ENCODE peak calls at places on chromosomes 16 and 17, in six cellular contexts. N, F, A, R, T and P are unnamed samples.

GRCh38 chr16:86756882-86757703 is 178.7 kb downstream of the FOXL1 start:
- DNase-seq in N (no peak), F (no peak), A (no peak), R (no peak), T (no peak), P (no peak)

GRCh38 chr16:86573215-86573614 is 5.1 kb upstream of the FOXL1 start:
- DNase-seq in N (no peak), F (peak), A (no peak), R (no peak), T (no peak), P (no peak)

GRCh38 chr17:56681561-56682266 is 88.2 kb downstream of the NOG start:
- DNase-seq in N (peak), F (no peak), A (no peak), R (no peak), T (peak), P (peak)

GRCh38 chr16:48487287-48487686 is 102.1 kb upstream of the SIAH1 start:
- DNase-seq in N (peak), F (no peak), A (no peak), R (no peak), T (no peak), P (no peak)

GRCh38 chr17:19384723-19385391 is 2.1 kb downstream of the MFAP4 start:
- DNase-seq in N (peak), F (no peak), A (no peak), R (no peak), T (no peak), P (peak)

GRCh38 chr17:62565817-62566216 is 61.7 kb upstream of the MRC2 start:
- DNase-seq in N (peak), F (no peak), A (no peak), R (no peak), T (peak), P (peak)

GRCh38 chr16:12917246-12917645 is 15.8 kb downstream of the SHISA9 start:
- DNase-seq in N (no peak), F (no peak), A (no peak), R (no peak), T (no peak), P (no peak)

GRCh38 chr16:67762385-67762784 is 43.3 kb upstream of the GFOD2 start:
- DNase-seq in N (no peak), F (no peak), A (no peak), R (no peak), T (no peak), P (no peak)

GRCh38 chr16:46830417-46830901 is 521 bp downstream of the C16orf87 start:
- DNase-seq in N (no peak), F (no peak), A (peak), R (no peak), T (peak), P (no peak)

GRCh38 chr16:85123891-85124635 is 11.8 kb upstream of the CIBAR2 start:
- DNase-seq in N (peak), F (peak), A (no peak), R (peak), T (peak), P (peak)

GRCh38 chr16:57299009-57299718 is 14.7 kb upstream of the PLLP start:
- DNase-seq in N (no peak), F (no peak), A (no peak), R (no peak), T (no peak), P (no peak)

GRCh38 chr16:53518550-53519416 is 15.8 kb upstream of the AKTIP start:
- DNase-seq in N (peak), F (no peak), A (no peak), R (no peak), T (no peak), P (no peak)

GRCh38 chr17:41937970-41938851 is 7.8 kb downstream of the ODAD4 start:
- DNase-seq in N (no peak), F (no peak), A (no peak), R (no peak), T (no peak), P (no peak)

GRCh38 chr16:30623558-30624283 is 13.5 kb upstream of the ZNF689 start:
- DNase-seq in N (no peak), F (no peak), A (no peak), R (no peak), T (peak), P (no peak)

GRCh38 chr17:82888583-82889495 is 49.0 kb upstream of the ZNF750 start:
- DNase-seq in N (no peak), F (no peak), A (no peak), R (no peak), T (peak), P (no peak)

GRCh38 chr16:67356372-67356771 is 29.8 kb downstream of the LRRC36 start:
- DNase-seq in N (no peak), F (no peak), A (no peak), R (no peak), T (no peak), P (no peak)

GRCh38 chr17:19320876-19321275 is 41.6 kb downstream of the B9D1 start:
- DNase-seq in N (no peak), F (no peak), A (no peak), R (no peak), T (no peak), P (no peak)

GRCh38 chr16:27720731-27721547 is 171.0 kb downstream of the KATNIP start:
- DNase-seq in N (no peak), F (no peak), A (no peak), R (no peak), T (no peak), P (no peak)

GRCh38 chr16:56206951-56207350 is 15.7 kb downstream of the GNAO1 start:
- DNase-seq in N (no peak), F (no peak), A (no peak), R (no peak), T (no peak), P (no peak)

GRCh38 chr17:16652847-16653366 is 743 bp downstream of the ZNF624 start:
- DNase-seq in N (no peak), F (no peak), A (no peak), R (no peak), T (peak), P (peak)

GRCh38 chr17:12627776-12628491 is 37.8 kb upstream of the MYOCD start:
- DNase-seq in N (peak), F (no peak), A (no peak), R (no peak), T (peak), P (peak)

GRCh38 chr16:47304563-47304962 is 156.3 kb downstream of the ITFG1 start:
- DNase-seq in N (peak), F (no peak), A (no peak), R (no peak), T (no peak), P (no peak)

GRCh38 chr16:12344577-12345343 is 368.2 kb downstream of the SNX29 start:
- DNase-seq in N (no peak), F (no peak), A (no peak), R (no peak), T (no peak), P (no peak)

GRCh38 chr17:47982091-47982617 is 11.2 kb downstream of the CDK5RAP3 start:
- DNase-seq in N (no peak), F (no peak), A (no peak), R (no peak), T (no peak), P (no peak)

GRCh38 chr17:31008374-31009035 is 37.7 kb downstream of the RNF135 start:
- DNase-seq in N (peak), F (peak), A (peak), R (peak), T (peak), P (peak)

GRCh38 chr16:13021996-13022395 is 120.6 kb downstream of the SHISA9 start:
- DNase-seq in N (no peak), F (no peak), A (no peak), R (no peak), T (no peak), P (no peak)

GRCh38 chr16:31141489-31142108 is 6.1 kb upstream of the PRSS8 start:
- DNase-seq in N (peak), F (peak), A (no peak), R (no peak), T (no peak), P (peak)

GRCh38 chr17:71921726-71922320 is 199.0 kb upstream of the SOX9 start:
- DNase-seq in N (no peak), F (no peak), A (no peak), R (no peak), T (no peak), P (peak)

GRCh38 chr16:82655720-82656500 is 29.1 kb downstream of the CDH13 start:
- DNase-seq in N (no peak), F (no peak), A (no peak), R (no peak), T (no peak), P (no peak)

GRCh38 chr16:73048292-73049050 is 543 bp upstream of the ZFHX3 start:
- DNase-seq in N (no peak), F (no peak), A (no peak), R (no peak), T (no peak), P (peak)

GRCh38 chr16:62909597-62909996 is 873.4 kb upstream of the CDH8 start:
- DNase-seq in N (no peak), F (no peak), A (no peak), R (no peak), T (no peak), P (no peak)

GRCh38 chr16:81263470-81264200 is 25.1 kb downstream of the BCO1 start:
- DNase-seq in N (peak), F (no peak), A (no peak), R (no peak), T (no peak), P (no peak)

GRCh38 chr16:17235147-17235817 is 235.5 kb downstream of the XYLT1 start:
- DNase-seq in N (no peak), F (no peak), A (no peak), R (no peak), T (no peak), P (no peak)

GRCh38 chr16:85166699-85167588 is 54.7 kb upstream of the CIBAR2 start:
- DNase-seq in N (no peak), F (no peak), A (no peak), R (no peak), T (peak), P (no peak)

GRCh38 chr17:10135539-10136257 is 62.7 kb downstream of the GAS7 start:
- DNase-seq in N (peak), F (no peak), A (no peak), R (no peak), T (no peak), P (peak)
- H4K91ac ChIP-seq in N (peak), F (no peak), A (no peak), R (no peak), T (no peak), P (peak)

GRCh38 chr17:40443196-40443987 is at the start of gene IGFBP4:
- DNase-seq in N (peak), F (peak), A (peak), R (no peak), T (peak), P (peak)
- H2BK5ac ChIP-seq in N (peak), F (no peak), A (peak), R (peak), T (peak), P (peak)

DNA sequence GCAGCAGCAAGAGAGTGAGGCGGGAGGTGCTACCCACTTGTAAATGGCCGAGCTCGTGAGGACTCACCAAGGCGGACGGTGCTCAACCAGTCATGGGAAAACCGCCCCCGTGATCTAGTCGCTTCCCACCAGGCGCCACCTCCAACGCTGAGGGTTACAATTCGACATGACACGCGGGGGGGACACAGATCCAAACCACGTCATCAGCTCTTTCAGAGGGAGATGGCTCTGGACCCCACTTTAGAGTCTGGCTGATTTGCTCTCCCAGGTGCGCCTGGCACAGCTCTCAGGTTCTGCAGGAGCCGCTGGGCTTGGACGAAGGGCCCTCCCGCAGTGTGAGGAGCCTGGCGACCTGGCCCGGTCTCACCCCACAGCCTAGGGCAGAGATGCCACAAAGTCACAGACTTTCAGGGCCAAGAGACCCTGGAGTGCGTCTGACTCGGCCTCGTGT is 21.1 kb upstream of the DOC2B start:
- DNase-seq in N (no peak), F (no peak), A (no peak), R (no peak), T (no peak), P (no peak)
- H4K91ac ChIP-seq in N (no peak), F (no peak), A (no peak), R (no peak), T (no peak), P (no peak)

GRCh38 chr17:59366040-59366757 is 34.7 kb downstream of the YPEL2 start:
- DNase-seq in N (no peak), F (peak), A (peak), R (peak), T (no peak), P (peak)

GRCh38 chr17:59366773-59367656 is 35.6 kb downstream of the YPEL2 start:
- DNase-seq in N (peak), F (no peak), A (no peak), R (no peak), T (peak), P (peak)

GRCh38 chr17:59369026-59369724 is 37.7 kb downstream of the YPEL2 start:
- DNase-seq in N (no peak), F (no peak), A (no peak), R (no peak), T (no peak), P (no peak)

GRCh38 chr17:59368218-59368857 is 36.9 kb downstream of the YPEL2 start:
- DNase-seq in N (no peak), F (no peak), A (no peak), R (no peak), T (peak), P (peak)

GRCh38 chr17:59367657-59368045 is 36.2 kb downstream of the YPEL2 start:
- DNase-seq in N (no peak), F (no peak), A (no peak), R (no peak), T (peak), P (peak)
- H2BK5ac ChIP-seq in N (no peak), F (no peak), A (no peak), R (no peak), T (peak), P (no peak)

GRCh38 chr17:79981090-79981489 is 54.6 kb downstream of the TBC1D16 start:
- DNase-seq in N (no peak), F (peak), A (no peak), R (no peak), T (no peak), P (no peak)
- H4K91ac ChIP-seq in N (no peak), F (no peak), A (no peak), R (no peak), T (no peak), P (no peak)

GRCh38 chr16:89047331-89048086 is 46.1 kb upstream of the ACSF3 start:
- DNase-seq in N (no peak), F (no peak), A (no peak), R (no peak), T (no peak), P (no peak)
- H2BK5ac ChIP-seq in N (no peak), F (no peak), A (peak), R (peak), T (no peak), P (no peak)

GRCh38 chr17:32833076-32833475 is 43.8 kb downstream of the MYO1D start:
- DNase-seq in N (no peak), F (no peak), A (no peak), R (no peak), T (no peak), P (no peak)

GRCh38 chr17:32834104-32834503 is 42.8 kb downstream of the MYO1D start:
- DNase-seq in N (no peak), F (no peak), A (no peak), R (no peak), T (no peak), P (no peak)

GRCh38 chr17:32831223-32831622 is 45.7 kb downstream of the MYO1D start:
- DNase-seq in N (no peak), F (no peak), A (no peak), R (no peak), T (no peak), P (no peak)

GRCh38 chr17:32833526-32833925 is 43.4 kb downstream of the MYO1D start:
- DNase-seq in N (no peak), F (no peak), A (no peak), R (no peak), T (no peak), P (no peak)

DNA sequence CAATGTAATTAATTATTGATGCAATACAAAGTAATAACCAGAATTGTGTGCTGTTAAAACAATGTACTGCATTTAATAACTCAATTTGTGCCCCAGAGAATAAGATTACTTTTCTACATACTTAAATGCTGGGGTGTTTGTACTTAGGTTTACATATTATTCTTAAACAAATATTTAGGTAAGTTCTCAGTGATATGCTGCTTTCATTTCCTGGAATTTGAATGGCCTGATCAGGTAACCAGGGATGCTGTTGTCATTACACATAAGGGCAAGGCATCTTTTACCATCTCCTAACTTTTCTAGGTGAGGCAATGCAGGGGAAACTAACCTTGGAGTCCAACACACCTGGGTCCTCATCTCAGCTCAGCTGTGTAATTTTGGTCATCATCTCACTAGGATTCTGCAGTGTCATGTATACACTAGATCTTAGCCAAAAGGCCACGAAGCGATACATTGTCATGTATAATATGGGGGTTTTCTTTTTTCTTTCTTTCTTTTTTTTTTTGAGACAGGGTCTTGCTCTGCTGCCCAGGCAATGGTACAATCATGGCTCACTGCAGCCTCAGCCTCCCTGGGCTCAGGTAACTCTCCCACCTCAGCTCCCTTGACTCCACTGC is 45.2 kb downstream of the MYO1D start:
- DNase-seq in N (no peak), F (no peak), A (no peak), R (no peak), T (no peak), P (no peak)
- H4K91ac ChIP-seq in N (no peak), F (no peak), A (no peak), R (no peak), T (no peak), P (no peak)